ENCODE peak calls at places on chromosomes 11 and 22, in seven cellular contexts. K is HCT116, Y is PC-9, H is GM23338, I is IMR-90, J is H9, E is neural progenitor cell. D is an unnamed sample. For H3K4me1 and H4K20me1, the result is how much of the 10 kb centered on the place peaks cover.

GRCh38 chr11:66889974-66890373 is 33.1 kb downstream of the LRFN4 start:
- DNase-seq in K (no peak), Y (peak), H (no peak), I (no peak), J (no peak), E (peak), D (no peak)

GRCh38 chr11:85822814-85823213 is 11.9 kb upstream of the SYTL2 start:
- DNase-seq in K (no peak), Y (peak), H (no peak), I (peak), J (no peak), E (no peak), D (no peak)

GRCh38 chr11:57277845-57278720 is 41.0 kb upstream of the APLNR start:
- DNase-seq in K (peak), Y (peak), H (peak), I (peak), J (peak), E (peak), D (no peak)

GRCh38 chr11:95058622-95059021 is 8.1 kb upstream of the SRSF8 start:
- DNase-seq in K (no peak), Y (no peak), H (no peak), I (no peak), J (no peak), E (no peak), D (no peak)

GRCh38 chr11:1988667-1989317 is 8.8 kb downstream of the H19 start:
- DNase-seq in K (no peak), Y (peak), H (no peak), I (no peak), J (no peak), E (no peak), D (no peak)

GRCh38 chr11:83809274-83809673 is 523.1 kb upstream of the CCDC90B start:
- DNase-seq in K (no peak), Y (no peak), H (no peak), I (no peak), J (no peak), E (no peak), D (no peak)

GRCh38 chr22:38416621-38417251 is 38.3 kb downstream of the KCNJ4 start:
- DNase-seq in K (no peak), Y (peak), H (no peak), I (no peak), J (no peak), E (no peak), D (no peak)

GRCh38 chr11:72712876-72713275 is 38.7 kb upstream of the PDE2A start:
- DNase-seq in K (no peak), Y (no peak), H (no peak), I (no peak), J (no peak), E (no peak), D (no peak)

GRCh38 chr22:29697853-29698598 is 21.8 kb upstream of the CABP7 start:
- DNase-seq in K (no peak), Y (no peak), H (no peak), I (no peak), J (no peak), E (no peak), D (no peak)

GRCh38 chr22:46584081-46584903 is 35.9 kb upstream of the GRAMD4 start:
- DNase-seq in K (no peak), Y (no peak), H (no peak), I (peak), J (peak), E (peak), D (peak)

GRCh38 chr22:46583571-46583970 is 36.6 kb upstream of the GRAMD4 start:
- DNase-seq in K (no peak), Y (no peak), H (no peak), I (no peak), J (peak), E (no peak), D (no peak)

GRCh38 chr22:46581580-46582244 is 38.5 kb upstream of the GRAMD4 start:
- DNase-seq in K (no peak), Y (peak), H (no peak), I (no peak), J (peak), E (no peak), D (no peak)

GRCh38 chr22:46580940-46581579 is 39.1 kb upstream of the GRAMD4 start:
- DNase-seq in K (no peak), Y (peak), H (no peak), I (no peak), J (no peak), E (no peak), D (no peak)

DNA sequence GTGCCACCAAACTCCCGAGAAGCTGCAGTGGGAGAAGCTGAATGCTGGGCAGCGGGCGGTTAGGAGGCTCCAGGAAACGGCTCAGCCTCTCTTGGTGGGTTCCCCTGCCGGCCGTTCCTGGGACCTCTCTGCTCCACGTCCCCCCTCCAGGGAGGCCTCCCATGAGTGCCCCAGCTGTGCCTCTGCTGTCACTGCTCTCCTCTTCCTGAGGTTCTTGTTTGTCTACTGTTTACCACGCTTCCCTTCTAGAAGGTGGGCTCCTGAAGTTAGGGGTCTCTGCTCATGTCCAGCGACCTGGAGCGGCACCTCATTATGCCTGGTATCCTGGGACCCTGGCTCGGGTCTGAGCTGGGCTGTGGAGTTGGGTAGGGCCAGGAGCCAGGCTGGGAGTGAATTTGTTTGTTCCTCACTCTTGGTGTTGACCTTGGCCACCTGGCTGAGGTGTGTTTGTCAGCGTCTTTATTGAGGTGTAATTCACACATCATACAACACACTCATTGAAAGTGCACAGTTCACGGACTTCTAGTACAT is 37.8 kb upstream of the GRAMD4 start:
- DNase-seq in K (no peak), Y (peak), H (no peak), I (no peak), J (peak), E (no peak), D (no peak)
- H3K4me1 ChIP-seq in K (under half), Y (under half), H (under half), I (under half), J (under half), E (under half), D (under half)

GRCh38 chr22:44338183-44338812 is 25.5 kb upstream of the SHISAL1 start:
- DNase-seq in K (no peak), Y (peak), H (no peak), I (no peak), J (no peak), E (no peak), D (no peak)
- H2AFZ ChIP-seq in K (no peak), Y (no peak), H (no peak), I (peak), J (no peak), E (no peak), D (no peak)

DNA sequence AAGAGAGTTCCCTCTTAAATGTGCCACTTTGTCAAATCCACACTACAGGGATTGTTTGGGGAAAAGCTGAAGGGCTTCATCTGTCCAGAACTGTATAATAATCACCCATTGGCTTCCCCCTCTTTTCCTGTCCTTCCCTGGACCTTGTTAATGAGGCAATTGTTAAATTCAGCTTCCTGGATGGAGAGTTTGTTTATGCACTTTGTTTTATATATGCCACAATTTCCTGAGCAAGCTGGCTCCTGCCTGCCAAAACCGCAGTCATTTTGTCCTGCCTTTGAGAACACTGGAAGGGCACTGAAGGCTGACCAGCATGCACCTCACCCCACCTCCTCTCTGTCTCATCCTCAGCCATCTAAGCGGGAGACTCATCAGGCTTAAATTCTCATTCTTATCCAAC is 86.2 kb downstream of the MSANTD4 start:
- DNase-seq in K (peak), Y (no peak), H (peak), I (peak), J (no peak), E (peak), D (no peak)
- H4K20me1 ChIP-seq in K (under half), Y (under half), H (under half), I (under half), J (under half), E (under half), D (under half)

GRCh38 chr11:122138759-122139594 is 23.0 kb upstream of the BLID start:
- DNase-seq in K (no peak), Y (no peak), H (peak), I (peak), J (no peak), E (no peak), D (no peak)
- H3K4me1 ChIP-seq in K (half or more), Y (half or more), H (under half), I (under half), J (under half), E (under half), D (half or more)

GRCh38 chr11:47950396-47950795 is 30.0 kb upstream of the PTPRJ start:
- DNase-seq in K (no peak), Y (no peak), H (no peak), I (no peak), J (no peak), E (no peak), D (no peak)
- H2AFZ ChIP-seq in K (no peak), Y (no peak), H (peak), I (peak), J (no peak), E (no peak), D (no peak)

GRCh38 chr11:46524201-46524600 is 69.6 kb downstream of the AMBRA1 start:
- DNase-seq in K (no peak), Y (no peak), H (no peak), I (no peak), J (no peak), E (no peak), D (no peak)

GRCh38 chr11:46520971-46521745 is 72.7 kb downstream of the AMBRA1 start:
- DNase-seq in K (no peak), Y (peak), H (peak), I (peak), J (no peak), E (no peak), D (no peak)

GRCh38 chr11:46521947-46522681 is 71.7 kb downstream of the AMBRA1 start:
- DNase-seq in K (no peak), Y (no peak), H (peak), I (peak), J (no peak), E (no peak), D (no peak)

GRCh38 chr11:46522682-46523281 is 71.0 kb downstream of the AMBRA1 start:
- DNase-seq in K (no peak), Y (no peak), H (no peak), I (no peak), J (no peak), E (no peak), D (no peak)

GRCh38 chr11:46523290-46523689 is 70.5 kb downstream of the AMBRA1 start:
- DNase-seq in K (no peak), Y (no peak), H (no peak), I (no peak), J (no peak), E (no peak), D (no peak)
- H4K20me1 ChIP-seq in K (under half), Y (half or more), H (under half), I (under half), J (under half), E (under half), D (under half)

GRCh38 chr11:13137778-13138400 is 128.8 kb downstream of the RASSF10 start:
- DNase-seq in K (no peak), Y (peak), H (no peak), I (peak), J (no peak), E (no peak), D (no peak)
- H3K4me1 ChIP-seq in K (under half), Y (under half), H (under half), I (under half), J (under half), E (under half), D (under half)

GRCh38 chr22:28329582-28330073 is 350.0 kb downstream of the TTC28 start:
- DNase-seq in K (no peak), Y (no peak), H (no peak), I (peak), J (no peak), E (no peak), D (no peak)
- H2AFZ ChIP-seq in K (no peak), Y (no peak), H (no peak), I (no peak), J (no peak), E (no peak), D (no peak)

GRCh38 chr22:49618689-49618953 is 209.1 kb downstream of the BRD1 start:
- DNase-seq in K (no peak), Y (no peak), H (no peak), I (no peak), J (no peak), E (no peak), D (no peak)
- H4K20me1 ChIP-seq in K (under half), Y (under half), H (under half), I (under half), J (under half), E (under half), D (under half)

D was measured in keratinocyte.